ENCODE peak calls at places on chromosomes 16 and 17, in six cellular contexts. P is stimulated activated naive CD4-positive, alpha-beta T cell; Z is Panc1; S is activated T-cell treated with anti-CD3 and anti-CD28 coated beads for 24 hours; I is activated T-helper 1 cell treated with anti-CD3 and anti-CD28 coated beads, Interleukin-2, amount 50 U/mL, for 16 hours; B is suprapubic skin. U is an unnamed sample.

GRCh38 chr17:64385187-64386083 is 5.2 kb downstream of the PECAM1 start:
- DNase-seq in Z (no peak), I (no peak), B (peak), P (no peak), S (peak), U (no peak)

GRCh38 chr16:66605177-66605999 is 884 bp downstream of the CMTM3 start:
- DNase-seq in Z (no peak), S (no peak), P (no peak), B (peak), I (no peak), U (peak)

GRCh38 chr16:22970191-22970845 is 156.4 kb downstream of the HS3ST2 start:
- DNase-seq in I (no peak), Z (no peak), P (no peak), B (no peak), S (no peak), U (no peak)

GRCh38 chr16:55575621-55576020 is 9.1 kb downstream of the CAPNS2 start:
- DNase-seq in Z (no peak), I (no peak), B (no peak), S (no peak), P (no peak), U (no peak)

GRCh38 chr17:38705803-38706624 is 941 bp downstream of the MLLT6 start:
- DNase-seq in S (peak), Z (no peak), I (no peak), P (peak), B (peak), U (no peak)

GRCh38 chr16:14102925-14103720 is 32.0 kb downstream of the MRTFB start:
- DNase-seq in B (no peak), Z (no peak), P (no peak), I (no peak), S (no peak), U (no peak)

GRCh38 chr17:31967643-31968042 is 30.8 kb downstream of the SUZ12 start:
- DNase-seq in P (no peak), S (no peak), B (no peak), Z (no peak), I (no peak), U (no peak)

GRCh38 chr16:88914750-88915368 is 48.4 kb upstream of the PABPN1L start:
- DNase-seq in P (no peak), B (no peak), I (no peak), S (no peak), Z (no peak), U (no peak)

GRCh38 chr17:41915020-41915419 is 3.7 kb downstream of the ACLY start:
- DNase-seq in Z (no peak), P (no peak), I (no peak), B (no peak), S (no peak), U (no peak)

GRCh38 chr17:70882504-70882903 is 713.2 kb downstream of the KCNJ2 start:
- DNase-seq in P (no peak), Z (no peak), B (no peak), I (no peak), S (no peak), U (no peak)

GRCh38 chr16:72908362-72908838 is 139.5 kb downstream of the ZFHX3 start:
- DNase-seq in B (no peak), Z (no peak), P (no peak), I (no peak), S (no peak), U (no peak)

GRCh38 chr17:8189041-8189710 is 804 bp downstream of the BORCS6 start:
- DNase-seq in Z (no peak), I (no peak), S (no peak), B (peak), P (peak), U (no peak)

GRCh38 chr17:77002103-77003045 is 134.2 kb downstream of the MGAT5B start:
- DNase-seq in P (no peak), B (no peak), S (no peak), I (no peak), Z (peak), U (no peak)

GRCh38 chr16:19291459-19291858 is 5.9 kb downstream of the CLEC19A start:
- DNase-seq in Z (no peak), S (no peak), B (no peak), P (no peak), I (no peak), U (no peak)

GRCh38 chr17:8728991-8729390 is 15.6 kb downstream of the CCDC42 start:
- DNase-seq in B (no peak), I (no peak), S (no peak), Z (no peak), P (no peak), U (no peak)

GRCh38 chr17:42389902-42390301 is 1.7 kb upstream of the STAT3 start:
- DNase-seq in I (no peak), S (no peak), P (no peak), Z (no peak), B (no peak), U (no peak)

GRCh38 chr16:28925386-28926228 is 569 bp upstream of the RABEP2 start:
- DNase-seq in B (peak), Z (no peak), I (peak), S (peak), P (peak), U (peak)

GRCh38 chr17:12282056-12282455 is 261.4 kb downstream of the MAP2K4 start:
- DNase-seq in I (no peak), Z (no peak), B (no peak), S (no peak), P (no peak), U (no peak)

GRCh38 chr16:53695070-53695469 is 8.6 kb downstream of the RPGRIP1L start:
- DNase-seq in Z (no peak), B (no peak), P (no peak), S (no peak), I (no peak), U (no peak)

GRCh38 chr16:73058221-73058615 is 10.3 kb upstream of the ZFHX3 start:
- DNase-seq in P (peak), B (peak), Z (no peak), I (no peak), S (no peak), U (no peak)

GRCh38 chr17:17020821-17021193 is 21.4 kb upstream of the MPRIP start:
- DNase-seq in B (no peak), S (no peak), Z (no peak), I (no peak), P (no peak), U (no peak)

GRCh38 chr17:63345598-63345997 is 100.5 kb downstream of the CYB561 start:
- DNase-seq in Z (no peak), S (no peak), B (no peak), P (no peak), I (no peak), U (no peak)

GRCh38 chr16:57476546-57477410 is 9.5 kb downstream of the DOK4 start:
- DNase-seq in I (no peak), P (no peak), B (peak), S (no peak), Z (no peak), U (no peak)

GRCh38 chr16:17287401-17287800 is 183.4 kb downstream of the XYLT1 start:
- DNase-seq in I (no peak), P (no peak), Z (no peak), B (no peak), S (no peak), U (no peak)

GRCh38 chr16:85350146-85350728 is 238.0 kb upstream of the CIBAR2 start:
- DNase-seq in S (no peak), P (no peak), I (no peak), Z (no peak), B (no peak), U (no peak)

GRCh38 chr16:58306327-58306726 is 11.5 kb upstream of the PRSS54 start:
- DNase-seq in P (peak), B (no peak), S (peak), I (no peak), Z (no peak), U (peak)

U was measured in effector CD4-positive, alpha-beta T cell.